ENCODE peak calls at places on chromosome 16, in six cellular contexts. B is T-cell; R is mucosa of gallbladder; P is stimulated activated CD8-positive, alpha-beta memory T cell treated with anti-CD3 and anti-CD28 coated beads, Interleukin-4, amount 100 ng/mL, for 48 hours; Q is neural progenitor cell; Y is stimulated activated CD4-positive, alpha-beta T cell treated with anti-CD3 and anti-CD28 coated beads, Interleukin-1b, Interleukin-23, amount 100 ng/mL, for 4 hours. F is an unnamed sample.

GRCh38 chr16:4465977-4466779 is 8.2 kb downstream of the NMRAL1 start:
- DNase-seq in B (peak), R (peak), P (peak), Q (no peak), Y (peak), F (no peak)

GRCh38 chr16:82185012-82185411 is 15.0 kb upstream of the MPHOSPH6 start:
- DNase-seq in B (no peak), R (no peak), P (no peak), Q (no peak), Y (no peak), F (no peak)

GRCh38 chr16:50285406-50286003 is 19.2 kb downstream of the ADCY7 start:
- DNase-seq in B (no peak), R (no peak), P (no peak), Q (no peak), Y (no peak), F (no peak)

GRCh38 chr16:89193021-89193575 is 7.2 kb downstream of the SLC22A31 start:
- DNase-seq in B (no peak), R (peak), P (peak), Q (peak), Y (no peak), F (no peak)

GRCh38 chr16:55662641-55663040 is 6.9 kb downstream of the SLC6A2 start:
- DNase-seq in B (no peak), R (no peak), P (no peak), Q (no peak), Y (no peak), F (no peak)

GRCh38 chr16:86231996-86232350 is 278.4 kb upstream of the FOXF1 start:
- DNase-seq in B (no peak), R (no peak), P (no peak), Q (no peak), Y (no peak), F (no peak)

GRCh38 chr16:69105501-69106361 is at the start of gene HAS3:
- DNase-seq in B (peak), R (peak), P (peak), Q (peak), Y (no peak), F (peak)

GRCh38 chr16:58264961-58265479 is 29.8 kb downstream of the PRSS54 start:
- DNase-seq in B (no peak), R (no peak), P (no peak), Q (no peak), Y (peak), F (no peak)

GRCh38 chr16:50747206-50747956 is 5.5 kb downstream of the CYLD start:
- DNase-seq in B (no peak), R (no peak), P (no peak), Q (no peak), Y (no peak), F (no peak)

GRCh38 chr16:50458694-50459271 is 89.4 kb upstream of the NKD1 start:
- DNase-seq in B (no peak), R (no peak), P (no peak), Q (no peak), Y (no peak), F (no peak)

GRCh38 chr16:84735846-84736586 is 36.2 kb downstream of the USP10 start:
- DNase-seq in B (peak), R (peak), P (no peak), Q (no peak), Y (peak), F (peak)

GRCh38 chr16:23509763-23510153 is 536 bp downstream of the GGA2 start:
- DNase-seq in B (peak), R (no peak), P (peak), Q (peak), Y (no peak), F (peak)

GRCh38 chr16:61146429-61146828 is 889.8 kb downstream of the CDH8 start:
- DNase-seq in B (no peak), R (no peak), P (no peak), Q (no peak), Y (no peak), F (no peak)

GRCh38 chr16:81650982-81651562 is 128.0 kb upstream of the PLCG2 start:
- DNase-seq in B (no peak), R (peak), P (no peak), Q (peak), Y (no peak), F (peak)

GRCh38 chr16:86676216-86676800 is 98.0 kb downstream of the FOXL1 start:
- DNase-seq in B (no peak), R (no peak), P (no peak), Q (no peak), Y (no peak), F (no peak)

GRCh38 chr16:2257726-2258125 is 6.3 kb upstream of the ECI1 start:
- DNase-seq in B (no peak), R (no peak), P (no peak), Q (no peak), Y (no peak), F (no peak)

GRCh38 chr16:20611350-20611902 is 35.3 kb upstream of the ACSM2B start:
- DNase-seq in B (no peak), R (no peak), P (no peak), Q (no peak), Y (no peak), F (peak)

GRCh38 chr16:31177136-31177535 is 2.8 kb upstream of the FUS start:
- DNase-seq in B (peak), R (no peak), P (peak), Q (no peak), Y (no peak), F (no peak)

GRCh38 chr16:1740234-1740633 is 31.1 kb downstream of the NME3 start:
- DNase-seq in B (no peak), R (no peak), P (no peak), Q (no peak), Y (no peak), F (no peak)

GRCh38 chr16:66580605-66581209 is 1.4 kb downstream of the CMTM2 start:
- DNase-seq in B (no peak), R (no peak), P (no peak), Q (peak), Y (no peak), F (no peak)

GRCh38 chr16:19809121-19809635 is 75.5 kb downstream of the GPRC5B start:
- DNase-seq in B (no peak), R (no peak), P (no peak), Q (no peak), Y (no peak), F (peak)

GRCh38 chr16:79047337-79047736 is 553.2 kb downstream of the MAF start:
- DNase-seq in B (no peak), R (no peak), P (no peak), Q (no peak), Y (no peak), F (no peak)

GRCh38 chr16:53714080-53715050 is 10.4 kb downstream of the FTO start:
- DNase-seq in B (no peak), R (no peak), P (no peak), Q (peak), Y (no peak), F (no peak)

GRCh38 chr16:83928341-83929055 is 24.5 kb upstream of the OSGIN1 start:
- DNase-seq in B (no peak), R (no peak), P (no peak), Q (no peak), Y (no peak), F (no peak)

F was measured in thyroid gland.